ENCODE peak calls at places on chromosome 9, in five cellular contexts. P is cardiac muscle cell, F is IMR-90, D is heart left ventricle, C is Karpas-422. V is an unnamed sample. For H3K27me3, the result is how much of the 10 kb centered on the place peaks cover.

GRCh38 chr9:116234091-116234490 is 80.5 kb downstream of the PAPPA start:
- DNase-seq in P (peak), F (peak), D (no peak), C (no peak), V (no peak)

GRCh38 chr9:38062498-38063362 is 6.3 kb downstream of the SHB start:
- DNase-seq in P (peak), F (peak), D (no peak), C (peak), V (no peak)

GRCh38 chr9:93354451-93354850 is 97.0 kb upstream of the FAM120A start:
- DNase-seq in P (no peak), F (no peak), D (no peak), C (no peak), V (no peak)

GRCh38 chr9:93640027-93640426 is 63.6 kb downstream of the PHF2 start:
- DNase-seq in P (no peak), F (no peak), D (no peak), C (no peak), V (no peak)

GRCh38 chr9:91348191-91348790 is 13.4 kb downstream of the AUH start:
- DNase-seq in P (no peak), F (no peak), D (no peak), C (no peak), V (no peak)

GRCh38 chr9:128913048-128913900 is 7.5 kb upstream of the PHYHD1 start:
- DNase-seq in P (no peak), F (no peak), D (no peak), C (no peak), V (no peak)

GRCh38 chr9:137428841-137429545 is 5.8 kb downstream of the NOXA1 start:
- DNase-seq in P (no peak), F (no peak), D (peak), C (no peak), V (no peak)

GRCh38 chr9:37486616-37487544 is 1.1 kb downstream of the POLR1E start:
- DNase-seq in P (peak), F (peak), D (peak), C (no peak), V (no peak)

GRCh38 chr9:23830949-23831730 is 5.1 kb upstream of the ELAVL2 start:
- DNase-seq in P (no peak), F (no peak), D (no peak), C (no peak), V (no peak)

GRCh38 chr9:118331622-118332045 is 627.4 kb downstream of the TLR4 start:
- DNase-seq in P (peak), F (no peak), D (peak), C (no peak), V (no peak)

DNA sequence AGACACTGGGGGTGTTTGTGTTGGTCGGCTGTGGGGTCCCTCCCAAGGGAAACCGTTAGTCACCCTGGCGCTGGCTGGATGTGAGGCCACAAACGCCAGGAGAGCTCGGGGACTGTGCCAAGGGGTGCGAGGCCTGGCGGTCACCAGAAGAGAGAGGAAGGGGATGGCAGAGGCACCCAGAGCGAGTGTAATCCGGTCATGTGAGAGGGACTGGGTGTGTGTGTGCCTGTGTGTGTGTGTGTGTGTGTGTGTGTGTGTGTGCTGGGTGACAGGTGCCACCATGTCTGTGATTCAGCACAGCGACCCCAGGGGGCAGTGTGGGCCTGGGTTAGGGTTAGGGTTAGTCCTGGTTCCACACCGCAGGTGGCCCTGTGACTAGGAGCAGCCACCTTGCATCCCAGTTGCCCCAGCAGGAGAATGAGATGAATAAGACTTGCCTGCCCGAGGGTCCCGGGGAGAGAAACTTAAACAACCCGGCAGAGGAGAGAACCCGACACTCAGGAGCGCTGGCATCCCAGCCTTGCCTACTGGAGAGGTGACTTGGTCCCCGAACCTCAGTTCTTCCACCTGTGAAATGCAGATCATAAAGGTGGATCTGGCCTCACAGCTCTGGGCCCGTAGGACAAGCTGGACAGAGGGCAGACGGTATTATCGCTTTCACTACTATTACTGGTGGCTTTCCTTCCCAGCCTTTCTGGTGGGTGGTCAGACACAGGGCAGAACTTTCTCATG is 1.4 kb upstream of the ADAMTSL2 start:
- DNase-seq in P (peak), F (peak), D (peak), C (peak), V (peak)
- H3K27me3 ChIP-seq in P (under half), F (half or more), D (under half), C (under half), V (under half)

DNA sequence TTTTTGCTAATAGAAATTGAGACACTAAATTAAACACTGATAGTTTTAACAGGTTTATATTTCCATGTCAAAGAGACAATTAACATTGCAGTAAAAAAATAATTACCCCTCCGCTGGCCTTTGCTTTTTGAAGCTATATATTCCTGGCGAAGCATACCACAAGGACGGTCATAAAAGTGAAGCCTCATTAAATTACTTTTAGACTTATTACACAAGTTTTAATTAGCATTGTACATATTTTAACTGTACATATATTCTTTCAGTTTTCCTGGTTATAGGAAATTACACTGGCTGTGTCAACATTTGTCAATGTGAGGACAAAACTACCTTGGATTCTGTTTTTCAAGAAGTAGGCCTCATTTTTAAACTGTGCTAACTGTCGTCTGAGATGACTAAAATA is 1.2 kb downstream of the CDKN2A start:
- DNase-seq in P (no peak), F (no peak), D (no peak), C (peak), V (no peak)
- H3K27ac ChIP-seq in P (no peak), F (no peak), D (no peak), C (peak), V (no peak)

GRCh38 chr9:122367779-122368460 is 2.9 kb upstream of the PTGS1 start:
- DNase-seq in P (no peak), F (no peak), D (no peak), C (no peak), V (no peak)

GRCh38 chr9:122368642-122369041 is 2.2 kb upstream of the PTGS1 start:
- DNase-seq in P (no peak), F (no peak), D (no peak), C (no peak), V (no peak)

GRCh38 chr9:122371851-122372250 is 1.0 kb downstream of the PTGS1 start:
- DNase-seq in P (no peak), F (no peak), D (no peak), C (no peak), V (no peak)

GRCh38 chr9:122370869-122371467 is at the start of gene PTGS1:
- DNase-seq in P (peak), F (peak), D (peak), C (peak), V (peak)

GRCh38 chr9:122370303-122370702 is 521 bp upstream of the PTGS1 start:
- DNase-seq in P (no peak), F (no peak), D (peak), C (no peak), V (no peak)
- H3K4me3 ChIP-seq in P (no peak), F (peak), D (peak), C (peak), V (no peak)

GRCh38 chr9:124465736-124466135 is 15.5 kb downstream of the ADGRD2 start:
- DNase-seq in P (no peak), F (no peak), D (peak), C (no peak), V (no peak)

GRCh38 chr9:124469011-124469832 is 19.0 kb downstream of the ADGRD2 start:
- DNase-seq in P (no peak), F (no peak), D (peak), C (no peak), V (no peak)

GRCh38 chr9:124467410-124468060 is 17.3 kb downstream of the ADGRD2 start:
- DNase-seq in P (no peak), F (no peak), D (peak), C (no peak), V (no peak)

GRCh38 chr9:124470306-124470705 is 20.1 kb downstream of the ADGRD2 start:
- DNase-seq in P (no peak), F (no peak), D (peak), C (no peak), V (no peak)

DNA sequence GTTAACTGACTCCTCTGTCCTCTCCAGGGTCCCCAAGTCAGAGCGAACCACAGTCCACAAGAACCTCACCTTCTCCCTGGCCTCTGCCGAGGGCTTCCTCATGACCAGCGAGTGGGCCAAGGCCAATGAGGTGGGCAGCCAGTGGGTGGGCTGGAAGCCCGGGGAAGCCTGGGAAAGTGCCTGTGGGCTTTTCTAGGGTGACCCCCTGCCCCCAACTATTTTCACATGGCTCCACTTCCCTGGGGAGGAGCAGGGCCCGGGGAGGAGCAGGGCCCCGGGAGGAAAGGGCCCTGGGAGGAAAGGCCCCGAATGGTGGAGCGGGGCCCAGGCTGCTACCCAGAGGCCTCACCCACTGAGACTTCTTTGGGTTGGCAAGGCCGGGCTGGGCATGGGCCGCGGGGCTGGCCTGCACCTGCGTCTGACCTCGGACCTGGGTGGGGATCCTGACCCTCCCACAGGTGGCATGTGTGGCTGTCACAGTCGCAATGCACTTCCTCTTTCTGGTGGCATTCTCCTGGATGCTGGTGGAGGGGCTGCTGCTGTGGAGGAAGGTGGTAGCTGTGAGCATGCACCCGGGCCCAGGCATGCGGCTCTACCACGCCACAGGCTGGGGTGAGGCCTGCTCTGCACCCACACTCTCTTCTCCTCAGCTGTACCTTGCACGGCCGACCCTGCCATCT is 17.9 kb downstream of the ADGRD2 start:
- DNase-seq in P (no peak), F (no peak), D (peak), C (peak), V (no peak)
- H3K27me3 ChIP-seq in P (under half), F (half or more), D (under half), C (under half), V (under half)

DNA sequence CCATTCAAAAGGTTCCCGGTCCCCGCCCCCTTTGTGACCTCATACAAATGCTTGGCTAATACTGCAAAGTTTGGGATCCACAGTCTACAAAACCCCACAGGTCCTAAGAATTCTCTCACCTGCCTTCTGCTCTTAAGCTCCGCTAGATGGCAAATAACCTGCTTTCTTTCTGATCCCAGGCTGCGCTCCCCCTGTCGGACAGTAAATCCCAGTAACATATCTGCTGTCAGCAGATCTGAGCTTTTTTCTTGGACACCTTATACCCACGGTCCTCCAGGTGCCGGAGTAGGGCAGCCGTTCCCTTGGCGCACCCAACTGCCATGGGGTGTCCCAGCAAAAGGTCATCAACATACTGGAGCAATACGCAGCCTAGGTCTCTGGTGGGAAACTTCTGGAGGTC is 39.0 kb upstream of the PPP1R26 start:
- DNase-seq in P (no peak), F (no peak), D (no peak), C (no peak), V (no peak)
- H3K27ac ChIP-seq in P (no peak), F (no peak), D (no peak), C (no peak), V (no peak)

V was measured in lung.